ENCODE peak calls at places on chromosomes 6 and 20, in seven cellular contexts. R, S, Y, T, U, Z and O are unnamed samples.

GRCh38 chr6:150981095-150981494 is 115.6 kb downstream of the MTHFD1L start:
- DNase-seq in R (no peak), S (peak; percentile 81), Y (no peak), T (peak; percentile 28), U (no peak), Z (no peak), O (no peak)

GRCh38 chr20:34753706-34754461 is 49.7 kb downstream of the TP53INP2 start:
- DNase-seq in R (no peak), S (no peak), Y (no peak), T (no peak), U (no peak), Z (no peak), O (no peak)

GRCh38 chr20:44018684-44019637 is 104.3 kb downstream of the TOX2 start:
- DNase-seq in R (no peak), S (no peak), Y (no peak), T (no peak), U (peak; percentile 21), Z (no peak), O (no peak)

GRCh38 chr6:108707328-108707976 is 140.8 kb upstream of the ARMC2 start:
- DNase-seq in R (no peak), S (no peak), Y (no peak), T (peak; percentile 53), U (no peak), Z (no peak), O (no peak)

GRCh38 chr6:37021356-37022129 is 16.1 kb downstream of the FGD2 start:
- DNase-seq in R (no peak), S (no peak), Y (no peak), T (peak; percentile 63), U (no peak), Z (no peak), O (no peak)

GRCh38 chr6:257031-257725 is 35.1 kb upstream of the DUSP22 start:
- DNase-seq in R (no peak), S (no peak), Y (no peak), T (peak; percentile 46), U (no peak), Z (no peak), O (no peak)

GRCh38 chr6:160348552-160349441 is 619 bp downstream of the SLC22A3 start:
- DNase-seq in R (peak; percentile 39), S (no peak), Y (peak; percentile 67), T (peak; percentile 26), U (no peak), Z (no peak), O (peak; percentile 69)

GRCh38 chr6:12886961-12887775 is 170.6 kb downstream of the PHACTR1 start:
- DNase-seq in R (no peak), S (no peak), Y (no peak), T (peak; percentile 23), U (no peak), Z (no peak), O (no peak)

GRCh38 chr6:50936277-50936681 is 117.6 kb downstream of the TFAP2B start:
- DNase-seq in R (no peak), S (no peak), Y (no peak), T (no peak), U (no peak), Z (no peak), O (no peak)

GRCh38 chr6:27584326-27584725 is 111.4 kb upstream of the ZNF184 start:
- DNase-seq in R (no peak), S (no peak), Y (no peak), T (no peak), U (no peak), Z (no peak), O (no peak)

GRCh38 chr20:10622657-10623418 is 51.0 kb downstream of the JAG1 start:
- DNase-seq in R (no peak), S (no peak), Y (no peak), T (peak; percentile 83), U (peak; percentile 56), Z (no peak), O (peak; percentile 59)

GRCh38 chr6:14734416-14735340 is 511.2 kb upstream of the JARID2 start:
- DNase-seq in R (no peak), S (peak; percentile 88), Y (no peak), T (peak; percentile 85), U (no peak), Z (no peak), O (no peak)

GRCh38 chr6:65633516-65633915 is 73.5 kb downstream of the EYS start:
- DNase-seq in R (no peak), S (no peak), Y (no peak), T (no peak), U (no peak), Z (no peak), O (no peak)

GRCh38 chr20:20780127-20780822 is 67.8 kb upstream of the RALGAPA2 start:
- DNase-seq in R (no peak), S (peak; percentile 15), Y (peak; percentile 72), T (no peak), U (no peak), Z (no peak), O (peak; percentile 96)

GRCh38 chr6:136318676-136319075 is 29.0 kb upstream of the BCLAF1 start:
- DNase-seq in R (no peak), S (no peak), Y (no peak), T (no peak), U (no peak), Z (no peak), O (no peak)

GRCh38 chr6:136319732-136320131 is 30.1 kb upstream of the BCLAF1 start:
- DNase-seq in R (no peak), S (no peak), Y (no peak), T (no peak), U (no peak), Z (no peak), O (no peak)

GRCh38 chr6:136326038-136326561 is 36.5 kb upstream of the BCLAF1 start:
- DNase-seq in R (no peak), S (no peak), Y (no peak), T (peak; percentile 24), U (no peak), Z (no peak), O (no peak)

GRCh38 chr6:136324981-136325380 is 35.3 kb upstream of the BCLAF1 start:
- DNase-seq in R (no peak), S (no peak), Y (no peak), T (no peak), U (no peak), Z (no peak), O (no peak)

DNA sequence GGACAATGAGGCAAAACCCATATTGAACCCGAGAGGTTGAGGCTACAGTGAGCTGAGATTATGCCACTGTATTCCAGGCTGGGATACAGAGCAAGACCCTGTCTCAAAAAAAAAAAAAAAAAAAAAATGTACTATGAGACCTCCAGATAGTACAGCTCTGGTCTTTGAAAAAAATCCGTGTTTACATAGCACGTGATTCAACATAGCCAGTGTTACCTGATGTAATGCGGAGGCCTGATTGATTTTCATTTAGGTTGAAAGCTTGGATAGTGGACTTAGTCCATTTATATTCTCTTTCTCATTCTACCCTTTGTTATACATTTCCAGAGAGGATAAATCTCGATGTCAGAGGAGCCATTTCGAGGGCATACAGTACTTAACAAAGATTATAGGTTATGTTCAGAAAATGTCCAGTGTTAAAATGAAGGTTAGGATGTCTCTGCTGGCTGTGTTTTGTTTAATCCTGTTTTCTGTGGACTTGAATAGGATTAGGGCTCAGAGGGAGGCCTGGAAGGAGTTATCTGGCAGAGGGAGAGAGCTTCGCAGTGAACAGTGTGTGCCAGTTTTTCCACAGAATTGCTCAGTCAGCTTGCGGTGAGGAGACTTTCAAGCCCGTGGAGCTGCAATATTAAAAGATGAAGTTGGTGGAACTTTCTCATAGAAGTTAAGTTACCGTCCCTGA is 33.9 kb upstream of the BCLAF1 start:
- DNase-seq in R (no peak), S (no peak), Y (no peak), T (peak; percentile 49), U (no peak), Z (no peak), O (no peak)
- H3K4me3 ChIP-seq in R (no peak overlapping the region), S (no peak overlapping the region), Y (no peak overlapping the region), T (no peak overlapping the region), U (no peak overlapping the region), Z (no peak overlapping the region), O (no peak overlapping the region)

DNA sequence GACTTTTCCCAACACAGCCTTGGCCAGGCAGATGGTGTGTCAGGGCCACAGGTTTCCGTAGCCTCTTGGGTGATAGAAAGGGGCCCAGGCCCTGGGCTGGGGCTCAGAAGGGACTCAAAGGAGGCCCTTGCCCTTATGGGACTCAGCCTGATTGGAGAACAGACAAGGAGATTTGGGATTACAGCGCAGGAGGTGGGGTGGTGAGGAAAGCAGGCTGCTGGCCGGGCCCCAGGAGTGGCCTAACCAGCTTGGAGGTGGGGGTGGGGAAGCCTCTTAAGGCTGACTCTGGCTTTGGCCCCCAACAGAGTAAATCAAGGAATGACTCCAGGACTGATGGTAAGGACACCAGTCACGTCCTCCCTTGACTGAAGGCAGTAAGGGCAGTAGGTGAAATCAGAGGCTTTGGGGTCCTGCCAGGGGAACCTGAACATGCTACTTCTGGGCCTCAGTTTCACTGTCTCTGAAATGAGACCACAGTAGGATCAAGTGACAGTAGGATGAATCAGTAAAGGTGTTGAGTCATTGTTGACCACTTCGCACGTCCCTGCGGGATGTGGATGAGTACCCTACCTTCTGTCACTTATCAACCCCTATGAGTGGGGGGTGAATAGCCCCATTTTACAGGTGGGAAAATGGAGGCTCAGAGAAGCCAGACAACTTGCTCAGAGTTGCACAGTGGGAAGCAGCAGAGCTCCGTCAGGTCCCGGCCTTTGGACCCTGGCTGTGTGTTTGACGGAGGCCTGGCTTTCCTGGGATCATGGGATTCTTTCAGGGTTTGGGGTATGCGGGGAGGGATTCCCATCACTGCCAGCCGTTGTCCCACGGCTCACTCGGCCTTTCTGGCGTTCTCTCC is 4.5 kb downstream of the SNAI1 start:
- DNase-seq in R (no peak), S (no peak), Y (no peak), T (no peak), U (no peak), Z (no peak), O (no peak)
- H3K4me3 ChIP-seq in R (no peak overlapping the region), S (no peak overlapping the region), Y (no peak overlapping the region), T (peak overlapping the region; percentile 97), U (no peak overlapping the region), Z (peak overlapping the region; percentile 94), O (no peak overlapping the region)

GRCh38 chr6:130001229-130001554 is 17.2 kb upstream of the L3MBTL3 start:
- DNase-seq in R (no peak), S (no peak), Y (no peak), T (no peak), U (no peak), Z (no peak), O (no peak)
- H3K4me3 ChIP-seq in R (no peak overlapping the region), S (no peak overlapping the region), Y (no peak overlapping the region), T (no peak overlapping the region), U (no peak overlapping the region), Z (no peak overlapping the region), O (no peak overlapping the region)

GRCh38 chr20:47576516-47577033 is 74.9 kb downstream of the NCOA3 start:
- DNase-seq in R (no peak), S (peak; percentile 46), Y (peak; percentile 55), T (peak; percentile 90), U (peak; percentile 60), Z (peak; percentile 71), O (peak; percentile 70)
- H3K4me3 ChIP-seq in R (no peak overlapping the region), S (peak overlapping the region; percentile 45), Y (no peak overlapping the region), T (no peak overlapping the region), U (no peak overlapping the region), Z (no peak overlapping the region), O (peak overlapping the region; percentile 45)